ENCODE peak calls at places on chromosomes 5 and 9, in six cellular contexts. One of them, this sample, is unnamed.

GRCh38 chr5:148645527-148645926 is 8.8 kb downstream of the HTR4 start:
- DNase-seq in foreskin keratinocyte: no peak
- DNase-seq in SJSA1: no peak
- DNase-seq in fibroblast of lung: no peak
- DNase-seq in H54: no peak
- DNase-seq in HuH-7: no peak
- DNase-seq in this sample: no peak

GRCh38 chr5:166581827-166582226 is 1709.6 kb upstream of the WWC1 start:
- DNase-seq in SJSA1: no peak
- DNase-seq in foreskin keratinocyte: peak; percentile 6
- DNase-seq in H54: no peak
- DNase-seq in fibroblast of lung: peak; percentile 28
- DNase-seq in HuH-7: no peak
- DNase-seq in this sample: no peak

GRCh38 chr9:117734523-117735314 is 30.5 kb downstream of the TLR4 start:
- DNase-seq in HuH-7: no peak
- DNase-seq in SJSA1: no peak
- DNase-seq in H54: peak; percentile 51
- DNase-seq in fibroblast of lung: peak; percentile 64
- DNase-seq in foreskin keratinocyte: peak; percentile 2
- DNase-seq in this sample: no peak

GRCh38 chr5:116358015-116358523 is 216.6 kb downstream of the SEMA6A start:
- DNase-seq in SJSA1: no peak
- DNase-seq in foreskin keratinocyte: no peak
- DNase-seq in fibroblast of lung: no peak
- DNase-seq in H54: no peak
- DNase-seq in HuH-7: no peak
- DNase-seq in this sample: no peak

GRCh38 chr5:1800470-1801060 is 642 bp upstream of the NDUFS6 start:
- DNase-seq in SJSA1: no peak
- DNase-seq in HuH-7: peak; percentile 39
- DNase-seq in H54: no peak
- DNase-seq in fibroblast of lung: peak; percentile 37
- DNase-seq in foreskin keratinocyte: no peak
- DNase-seq in this sample: no peak

GRCh38 chr5:146789712-146790660 is 88.6 kb downstream of the PPP2R2B start:
- DNase-seq in HuH-7: no peak
- DNase-seq in foreskin keratinocyte: no peak
- DNase-seq in fibroblast of lung: no peak
- DNase-seq in H54: no peak
- DNase-seq in SJSA1: no peak
- DNase-seq in this sample: no peak

GRCh38 chr9:111076519-111076918 is 38.2 kb upstream of the LPAR1 start:
- DNase-seq in SJSA1: no peak
- DNase-seq in foreskin keratinocyte: no peak
- DNase-seq in H54: no peak
- DNase-seq in HuH-7: no peak
- DNase-seq in fibroblast of lung: no peak
- DNase-seq in this sample: no peak

GRCh38 chr5:174581483-174581882 is 142.9 kb upstream of the MSX2 start:
- DNase-seq in foreskin keratinocyte: no peak
- DNase-seq in fibroblast of lung: no peak
- DNase-seq in SJSA1: no peak
- DNase-seq in H54: peak; percentile 50
- DNase-seq in HuH-7: peak; percentile 23
- DNase-seq in this sample: peak; percentile 72

GRCh38 chr5:17302590-17302989 is 85.2 kb downstream of the BASP1 start:
- DNase-seq in H54: no peak
- DNase-seq in SJSA1: no peak
- DNase-seq in fibroblast of lung: no peak
- DNase-seq in HuH-7: no peak
- DNase-seq in foreskin keratinocyte: no peak
- DNase-seq in this sample: no peak

GRCh38 chr9:108783318-108784127 is 72.3 kb downstream of the ACTL7B start:
- DNase-seq in fibroblast of lung: no peak
- DNase-seq in SJSA1: no peak
- DNase-seq in HuH-7: no peak
- DNase-seq in H54: no peak
- DNase-seq in foreskin keratinocyte: no peak
- DNase-seq in this sample: no peak

GRCh38 chr5:119082691-119083090 is 11.8 kb downstream of the DMXL1 start:
- DNase-seq in foreskin keratinocyte: no peak
- DNase-seq in SJSA1: no peak
- DNase-seq in fibroblast of lung: no peak
- DNase-seq in HuH-7: no peak
- DNase-seq in H54: no peak
- DNase-seq in this sample: no peak

GRCh38 chr5:151139646-151140045 is 17.9 kb downstream of the ANXA6 start:
- DNase-seq in H54: no peak
- DNase-seq in HuH-7: no peak
- DNase-seq in SJSA1: no peak
- DNase-seq in foreskin keratinocyte: no peak
- DNase-seq in fibroblast of lung: no peak
- DNase-seq in this sample: no peak

GRCh38 chr9:91451431-91452270 is 28.0 kb upstream of the NFIL3 start:
- DNase-seq in H54: no peak
- DNase-seq in foreskin keratinocyte: peak; percentile 73
- DNase-seq in fibroblast of lung: peak; percentile 59
- DNase-seq in SJSA1: no peak
- DNase-seq in HuH-7: no peak
- DNase-seq in this sample: no peak

GRCh38 chr5:139574641-139575312 is 13.6 kb downstream of the UBE2D2 start:
- DNase-seq in HuH-7: no peak
- DNase-seq in fibroblast of lung: peak; percentile 43
- DNase-seq in H54: no peak
- DNase-seq in SJSA1: no peak
- DNase-seq in foreskin keratinocyte: no peak
- DNase-seq in this sample: peak; percentile 46

GRCh38 chr9:134384811-134385479 is 58.7 kb downstream of the RXRA start:
- DNase-seq in foreskin keratinocyte: no peak
- DNase-seq in SJSA1: no peak
- DNase-seq in HuH-7: no peak
- DNase-seq in H54: peak; percentile 70
- DNase-seq in fibroblast of lung: peak; percentile 40
- DNase-seq in this sample: no peak

GRCh38 chr9:137221477-137222111 is 446 bp downstream of the RNF208 start:
- DNase-seq in foreskin keratinocyte: no peak
- DNase-seq in HuH-7: peak; percentile 68
- DNase-seq in fibroblast of lung: no peak
- DNase-seq in SJSA1: no peak
- DNase-seq in H54: no peak
- DNase-seq in this sample: peak; percentile 65

GRCh38 chr5:72185717-72186388 is 78.6 kb downstream of the MAP1B start:
- DNase-seq in HuH-7: no peak
- DNase-seq in SJSA1: no peak
- DNase-seq in fibroblast of lung: peak; percentile 48
- DNase-seq in foreskin keratinocyte: no peak
- DNase-seq in H54: no peak
- DNase-seq in this sample: no peak

This sample was measured in Caco-2.